ENCODE peak calls at places on chromosomes 7 and 10, in four cellular contexts. R, Q, S and B are unnamed samples.
A peak's percentile ranks its signal among the peaks of the same experiment; 100 is the strongest.

GRCh38 chr10:6581750-6582697 is 1.9 kb upstream of the PRKCQ start:
- DNase-seq in R (no peak), Q (no peak), S (no peak), B (no peak)

GRCh38 chr10:13740416-13740815 is 153.7 kb downstream of the PRPF18 start:
- DNase-seq in R (no peak), Q (no peak), S (no peak), B (no peak)

GRCh38 chr10:326350-326749 is 191.1 kb downstream of the ZMYND11 start:
- DNase-seq in R (no peak), Q (peak; percentile 76), S (no peak), B (no peak)

GRCh38 chr7:145313601-145314000 is 477.7 kb upstream of the TPK1 start:
- DNase-seq in R (no peak), Q (no peak), S (no peak), B (no peak)

GRCh38 chr10:16751244-16751643 is 66.0 kb downstream of the RSU1 start:
- DNase-seq in R (no peak), Q (no peak), S (no peak), B (no peak)

GRCh38 chr7:47452715-47453092 is 129.2 kb downstream of the TNS3 start:
- DNase-seq in R (no peak), Q (no peak), S (no peak), B (no peak)

GRCh38 chr7:11760372-11760771 is 71.6 kb downstream of the THSD7A start:
- DNase-seq in R (no peak), Q (peak; percentile 98), S (no peak), B (no peak)

GRCh38 chr7:73342645-73343044 is 14.7 kb downstream of the FKBP6 start:
- DNase-seq in R (no peak), Q (no peak), S (no peak), B (no peak)

GRCh38 chr10:124145109-124145860 is 51.9 kb upstream of the CHST15 start:
- DNase-seq in R (no peak), Q (no peak), S (peak; percentile 39), B (no peak)

GRCh38 chr10:4280481-4281206 is 495.6 kb upstream of the KLF6 start:
- DNase-seq in R (no peak), Q (no peak), S (peak; percentile 61), B (no peak)

GRCh38 chr10:79137826-79138225 is 69.1 kb downstream of the ZMIZ1 start:
- DNase-seq in R (no peak), Q (no peak), S (no peak), B (peak; percentile 27)

GRCh38 chr7:92808635-92809034 is 27.7 kb downstream of the CDK6 start:
- DNase-seq in R (no peak), Q (no peak), S (no peak), B (no peak)

GRCh38 chr7:142477079-142477651 is 219.3 kb upstream of the PRSS58 start:
- DNase-seq in R (no peak), Q (no peak), S (no peak), B (no peak)

GRCh38 chr10:125592897-125593296 is 90.1 kb downstream of the TEX36 start:
- DNase-seq in R (no peak), Q (no peak), S (no peak), B (no peak)

GRCh38 chr7:78225534-78225933 is 427.0 kb downstream of the PHTF2 start:
- DNase-seq in R (no peak), Q (no peak), S (no peak), B (no peak)

GRCh38 chr7:30427296-30428080 is 51.1 kb downstream of the NOD1 start:
- DNase-seq in R (no peak), Q (peak; percentile 24), S (no peak), B (no peak)

GRCh38 chr10:70232859-70233108 is 445 bp downstream of the PPA1 start:
- DNase-seq in R (no peak), Q (no peak), S (no peak), B (peak; percentile 4)

GRCh38 chr10:19014034-19014433 is 34.6 kb upstream of the MALRD1 start:
- DNase-seq in R (no peak), Q (no peak), S (no peak), B (no peak)

GRCh38 chr7:43779032-43779812 is 20.7 kb downstream of the BLVRA start:
- DNase-seq in R (no peak), Q (no peak), S (peak; percentile 17), B (no peak)

GRCh38 chr7:132292803-132293202 is 283.5 kb downstream of the PLXNA4 start:
- DNase-seq in R (no peak), Q (no peak), S (no peak), B (no peak)

GRCh38 chr7:112350596-112350995 is 99.7 kb upstream of the IFRD1 start:
- DNase-seq in R (no peak), Q (no peak), S (no peak), B (no peak)

GRCh38 chr7:36755484-36755883 is 31.2 kb upstream of the AOAH start:
- DNase-seq in R (no peak), Q (no peak), S (no peak), B (no peak)

GRCh38 chr10:133461841-133462240 is 8.1 kb downstream of the SCART1 start:
- DNase-seq in R (no peak), Q (no peak), S (no peak), B (no peak)

GRCh38 chr10:50536617-50537252 is 87.0 kb downstream of the SGMS1 start:
- DNase-seq in R (no peak), Q (no peak), S (no peak), B (no peak)

GRCh38 chr10:13526952-13527863 is 1.6 kb downstream of the BEND7 start:
- DNase-seq in R (no peak), Q (no peak), S (no peak), B (no peak)

GRCh38 chr7:95476904-95477594 is 8.7 kb upstream of the ASB4 start:
- DNase-seq in R (no peak), Q (peak; percentile 55), S (peak; percentile 74), B (peak; percentile 28)

GRCh38 chr10:34739915-34740314 is 75.2 kb downstream of the PARD3 start:
- DNase-seq in R (peak; percentile 54), Q (no peak), S (peak; percentile 64), B (no peak)

GRCh38 chr7:1141651-1142050 is 18.3 kb downstream of the ZFAND2A start:
- DNase-seq in R (no peak), Q (no peak), S (no peak), B (no peak)

GRCh38 chr7:150311711-150312110 is 11.4 kb upstream of the LRRC61 start:
- DNase-seq in R (no peak), Q (no peak), S (no peak), B (no peak)

GRCh38 chr7:119711104-119711503 is 561.9 kb upstream of the KCND2 start:
- DNase-seq in R (no peak), Q (no peak), S (no peak), B (no peak)

GRCh38 chr7:119713606-119714005 is 559.4 kb upstream of the KCND2 start:
- DNase-seq in R (no peak), Q (no peak), S (no peak), B (no peak)
- H3K27ac ChIP-seq in R (no peak overlapping the region), Q (peak overlapping the region; percentile 95), S (no peak overlapping the region), B (no peak overlapping the region)

DNA sequence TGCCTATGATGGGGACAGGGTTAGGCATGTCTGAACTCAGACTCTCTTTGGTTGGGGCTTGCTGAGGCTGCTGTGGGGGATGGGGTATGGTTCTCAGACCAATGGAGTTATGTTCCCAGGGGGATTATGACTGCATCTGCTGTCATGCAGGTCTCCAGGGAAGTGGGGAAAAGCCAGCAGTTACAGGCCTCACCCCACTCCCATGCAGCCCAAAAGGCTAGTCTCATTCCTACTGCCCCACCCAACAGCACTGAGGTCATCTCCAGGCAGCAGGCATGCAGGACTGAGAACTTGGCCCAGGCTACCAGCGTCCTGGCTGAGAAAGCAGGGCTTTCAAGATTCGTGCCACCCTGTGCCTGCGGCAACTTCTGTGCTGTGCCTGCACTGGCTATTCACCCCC is 373.3 kb downstream of the HTR7 start:
- DNase-seq in R (no peak), Q (no peak), S (no peak), B (no peak)
- H3K4me3 ChIP-seq in R (no peak overlapping the region), Q (no peak overlapping the region), S (no peak overlapping the region), B (no peak overlapping the region)

GRCh38 chr10:72612203-72612826 is 13.6 kb downstream of the MICU1 start:
- DNase-seq in R (no peak), Q (peak; percentile 69), S (no peak), B (no peak)
- H3K27ac ChIP-seq in R (no peak overlapping the region), Q (no peak overlapping the region), S (no peak overlapping the region), B (no peak overlapping the region)

DNA sequence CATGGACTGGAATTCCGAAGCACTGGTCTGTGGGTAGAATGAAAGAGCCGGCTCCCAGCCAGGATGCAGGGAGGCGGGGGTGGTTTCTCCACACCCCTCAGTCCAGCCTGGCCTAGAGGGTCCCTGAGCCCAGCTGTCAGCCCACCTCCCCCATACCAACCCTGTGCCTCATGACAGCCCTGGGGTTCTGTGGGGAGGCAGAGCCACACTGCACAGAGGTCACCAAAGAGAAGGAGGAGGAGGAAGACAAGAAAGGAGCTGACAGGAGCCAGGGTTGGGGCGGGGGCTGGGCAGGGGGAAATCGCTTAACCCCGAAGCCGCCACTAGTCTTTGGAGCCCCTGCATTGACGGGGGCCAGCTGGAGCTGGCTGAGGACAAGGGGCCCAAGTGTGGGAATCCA is 32.3 kb downstream of the KAZALD1 start:
- DNase-seq in R (no peak), Q (no peak), S (no peak), B (no peak)
- H3K4me3 ChIP-seq in R (no peak overlapping the region), Q (no peak overlapping the region), S (no peak overlapping the region), B (no peak overlapping the region)

DNA sequence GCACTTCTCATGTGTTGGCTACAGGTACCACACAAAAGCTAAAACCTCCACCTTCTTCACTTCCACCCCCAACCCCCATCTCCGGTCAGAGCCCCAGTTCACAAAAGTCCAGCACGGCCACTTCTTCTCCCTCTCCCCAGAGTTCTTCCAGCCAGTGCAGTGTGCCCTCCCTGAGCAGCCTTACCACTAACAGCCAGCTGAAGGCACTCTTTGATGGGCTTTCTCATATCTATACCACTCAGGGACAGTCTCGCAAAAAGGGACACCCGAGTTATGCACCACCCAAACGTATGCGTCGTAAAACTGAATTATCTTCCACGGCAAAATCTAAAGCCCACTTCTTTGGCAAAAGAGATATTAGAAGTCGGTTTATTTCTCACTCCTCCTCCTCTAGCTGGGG is 135.7 kb upstream of the SAMD8 start:
- DNase-seq in R (no peak), Q (no peak), S (no peak), B (no peak)
- H3K27ac ChIP-seq in R (no peak overlapping the region), Q (no peak overlapping the region), S (no peak overlapping the region), B (no peak overlapping the region)

DNA sequence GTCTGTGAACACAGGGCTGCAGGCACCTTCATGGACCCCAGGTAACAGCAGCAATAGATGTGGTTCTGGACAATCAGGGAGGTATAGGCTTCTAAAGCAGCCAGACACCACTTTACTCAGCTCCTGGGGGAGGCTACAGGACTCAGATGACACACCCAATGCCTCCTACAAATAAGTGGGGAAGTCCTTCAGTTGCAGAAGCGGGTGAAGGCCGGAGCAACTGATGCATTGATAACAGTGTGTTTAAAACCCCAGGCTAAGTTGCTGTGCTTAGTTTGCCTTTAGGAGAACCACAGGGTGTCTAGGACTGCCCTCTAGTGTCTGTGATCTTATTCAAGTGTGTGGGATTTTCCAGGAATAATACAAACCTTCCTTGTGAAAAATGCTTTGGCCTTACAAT is 5.9 kb upstream of the ITGA8 start:
- DNase-seq in R (no peak), Q (no peak), S (peak; percentile 28), B (peak; percentile 9)
- H3K4me3 ChIP-seq in R (no peak overlapping the region), Q (no peak overlapping the region), S (no peak overlapping the region), B (no peak overlapping the region)